ENCODE peak calls at places on chromosomes 2 and 18, in nine cellular contexts. H is tibial artery, T is EH, J is hippocampal formation, N is GM12891, F is AG10803, X is iris pigment epithelial cell, P is NCI-H82, C is NCI-H1092. V is an unnamed sample.

GRCh38 chr2:96685592-96686459 is 43.3 kb downstream of the FER1L5 start:
- DNase-seq in H (peak), T (peak), J (no peak), N (no peak), F (no peak), X (peak), P (peak), C (peak), V (no peak)

GRCh38 chr18:63336366-63337099 is 17.0 kb upstream of the BCL2 start:
- DNase-seq in H (no peak), T (peak), J (no peak), N (no peak), F (peak), X (peak), P (no peak), C (no peak), V (no peak)

GRCh38 chr2:95297088-95297487 is at the start of gene KCNIP3:
- DNase-seq in H (no peak), T (no peak), J (peak), N (no peak), F (no peak), X (no peak), P (peak), C (peak), V (peak)

GRCh38 chr2:218229239-218229638 is 12.2 kb downstream of the ARPC2 start:
- DNase-seq in H (no peak), T (peak), J (no peak), N (peak), F (peak), X (peak), P (no peak), C (no peak), V (no peak)

GRCh38 chr2:217897816-217898806 is 104.7 kb downstream of the TNS1 start:
- DNase-seq in H (peak), T (no peak), J (peak), N (no peak), F (no peak), X (no peak), P (no peak), C (no peak), V (no peak)

GRCh38 chr2:33134086-33134763 is 187.5 kb downstream of the LTBP1 start:
- DNase-seq in H (peak), T (peak), J (peak), N (no peak), F (peak), X (peak), P (peak), C (peak), V (peak)

GRCh38 chr2:7191927-7192326 is 274.7 kb downstream of the RNF144A start:
- DNase-seq in H (no peak), T (peak), J (no peak), N (no peak), F (peak), X (peak), P (peak), C (no peak), V (no peak)

GRCh38 chr18:36364911-36365624 is 67.6 kb downstream of the FHOD3 start:
- DNase-seq in H (no peak), T (no peak), J (no peak), N (no peak), F (no peak), X (no peak), P (no peak), C (no peak), V (no peak)

GRCh38 chr2:53170463-53170862 is 597.1 kb upstream of the CHAC2 start:
- DNase-seq in H (no peak), T (no peak), J (no peak), N (no peak), F (peak), X (peak), P (no peak), C (no peak), V (no peak)

GRCh38 chr2:239834143-239834542 is 191.0 kb downstream of the NDUFA10 start:
- DNase-seq in H (peak), T (no peak), J (no peak), N (no peak), F (no peak), X (no peak), P (no peak), C (no peak), V (no peak)

GRCh38 chr2:145060876-145061275 is 541.0 kb upstream of the ZEB2 start:
- DNase-seq in H (no peak), T (no peak), J (no peak), N (no peak), F (no peak), X (no peak), P (no peak), C (no peak), V (no peak)

GRCh38 chr2:55620123-55620779 is 2.8 kb upstream of the PPP4R3B start:
- DNase-seq in H (no peak), T (no peak), J (no peak), N (no peak), F (no peak), X (peak), P (peak), C (no peak), V (no peak)

GRCh38 chr2:205076405-205076804 is 531.1 kb downstream of the PARD3B start:
- DNase-seq in H (no peak), T (no peak), J (no peak), N (no peak), F (no peak), X (no peak), P (no peak), C (no peak), V (no peak)